ENCODE peak calls at places on chromosomes 16 and 17, in four cellular contexts. Z is hepatocyte; W is CD8-positive, alpha-beta T cell; R is thoracic aorta. I is an unnamed sample. For H3K4me1, the result is how much of the 10 kb centered on the place peaks cover.

GRCh38 chr17:72123496-72123963 is 2.7 kb downstream of the SOX9 start:
- DNase-seq in R (no peak), Z (no peak), W (no peak), I (no peak)

GRCh38 chr16:49277766-49278566 is 3.7 kb downstream of the CBLN1 start:
- DNase-seq in Z (no peak), R (no peak), W (no peak), I (no peak)

GRCh38 chr17:20954794-20955193 is 88.0 kb downstream of the USP22 start:
- DNase-seq in R (no peak), Z (no peak), W (no peak), I (no peak)

GRCh38 chr16:10862432-10862831 is 14.6 kb upstream of the CIITA start:
- DNase-seq in Z (no peak), W (no peak), R (peak), I (no peak)

GRCh38 chr17:8753976-8754440 is 4.3 kb downstream of the SPDYE4 start:
- DNase-seq in R (no peak), Z (peak), W (no peak), I (no peak)

GRCh38 chr17:77089118-77089477 is 51.7 kb upstream of the SEC14L1 start:
- DNase-seq in W (no peak), Z (no peak), R (no peak), I (peak)

GRCh38 chr16:73304008-73304814 is 256.3 kb upstream of the ZFHX3 start:
- DNase-seq in R (no peak), W (no peak), Z (peak), I (no peak)

GRCh38 chr16:64051826-64052225 is 1070.0 kb downstream of the CDH11 start:
- DNase-seq in Z (peak), R (no peak), W (no peak), I (no peak)

GRCh38 chr17:12773153-12773552 is 16.1 kb upstream of the ARHGAP44 start:
- DNase-seq in W (no peak), R (no peak), Z (no peak), I (no peak)

GRCh38 chr17:835263-835662 is 53.1 kb downstream of the MRM3 start:
- DNase-seq in Z (peak), W (no peak), R (no peak), I (no peak)

GRCh38 chr16:19804538-19805323 is 79.9 kb downstream of the GPRC5B start:
- DNase-seq in W (no peak), R (no peak), Z (no peak), I (peak)

GRCh38 chr16:1964046-1964505 is 550 bp downstream of the RPS2 start:
- DNase-seq in W (no peak), R (no peak), Z (peak), I (peak)

GRCh38 chr16:88380099-88380498 is 2.7 kb upstream of the ZNF469 start:
- DNase-seq in R (no peak), Z (no peak), W (no peak), I (no peak)

GRCh38 chr17:56978441-56979090 is 635 bp downstream of the SCPEP1 start:
- DNase-seq in R (no peak), W (no peak), Z (no peak), I (no peak)

GRCh38 chr17:1916339-1916738 is 86.5 kb downstream of the RPA1 start:
- DNase-seq in R (no peak), Z (no peak), W (no peak), I (no peak)

GRCh38 chr17:5437721-5438317 is 1.1 kb downstream of the C1QBP start:
- DNase-seq in W (no peak), R (no peak), Z (no peak), I (no peak)

GRCh38 chr17:63596856-63597557 is 3.7 kb upstream of the TACO1 start:
- DNase-seq in Z (no peak), R (no peak), W (no peak), I (no peak)

GRCh38 chr17:63589646-63590045 is 11.0 kb upstream of the TACO1 start:
- DNase-seq in W (no peak), R (no peak), Z (peak), I (no peak)

GRCh38 chr17:63598284-63598683 is 2.4 kb upstream of the TACO1 start:
- DNase-seq in W (no peak), Z (no peak), R (no peak), I (no peak)

GRCh38 chr17:63592797-63593196 is 7.9 kb upstream of the TACO1 start:
- DNase-seq in R (no peak), Z (no peak), W (no peak), I (no peak)

DNA sequence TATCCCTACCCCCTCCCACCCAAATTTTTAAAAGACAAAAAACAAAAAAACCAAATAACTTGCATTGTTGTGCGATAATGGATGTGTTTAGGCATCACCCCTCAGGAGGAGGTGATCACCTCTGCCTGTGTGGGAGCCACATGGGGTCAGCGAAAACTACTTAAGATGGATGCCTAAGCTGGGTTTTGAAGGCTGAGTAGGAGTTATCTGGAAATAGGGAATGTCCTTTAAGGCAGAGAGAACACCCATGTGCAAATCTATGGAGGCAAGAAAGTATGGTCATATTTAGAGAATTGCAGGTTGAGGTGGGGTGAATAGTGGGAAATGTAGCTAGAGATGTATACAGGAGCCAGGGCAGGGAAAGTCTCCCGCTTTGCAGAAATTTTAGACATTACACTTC is 5.6 kb upstream of the TACO1 start:
- DNase-seq in W (no peak), R (no peak), Z (no peak), I (no peak)
- H3K4me1 ChIP-seq in W (under half), R (under half), Z (under half), I (under half)

DNA sequence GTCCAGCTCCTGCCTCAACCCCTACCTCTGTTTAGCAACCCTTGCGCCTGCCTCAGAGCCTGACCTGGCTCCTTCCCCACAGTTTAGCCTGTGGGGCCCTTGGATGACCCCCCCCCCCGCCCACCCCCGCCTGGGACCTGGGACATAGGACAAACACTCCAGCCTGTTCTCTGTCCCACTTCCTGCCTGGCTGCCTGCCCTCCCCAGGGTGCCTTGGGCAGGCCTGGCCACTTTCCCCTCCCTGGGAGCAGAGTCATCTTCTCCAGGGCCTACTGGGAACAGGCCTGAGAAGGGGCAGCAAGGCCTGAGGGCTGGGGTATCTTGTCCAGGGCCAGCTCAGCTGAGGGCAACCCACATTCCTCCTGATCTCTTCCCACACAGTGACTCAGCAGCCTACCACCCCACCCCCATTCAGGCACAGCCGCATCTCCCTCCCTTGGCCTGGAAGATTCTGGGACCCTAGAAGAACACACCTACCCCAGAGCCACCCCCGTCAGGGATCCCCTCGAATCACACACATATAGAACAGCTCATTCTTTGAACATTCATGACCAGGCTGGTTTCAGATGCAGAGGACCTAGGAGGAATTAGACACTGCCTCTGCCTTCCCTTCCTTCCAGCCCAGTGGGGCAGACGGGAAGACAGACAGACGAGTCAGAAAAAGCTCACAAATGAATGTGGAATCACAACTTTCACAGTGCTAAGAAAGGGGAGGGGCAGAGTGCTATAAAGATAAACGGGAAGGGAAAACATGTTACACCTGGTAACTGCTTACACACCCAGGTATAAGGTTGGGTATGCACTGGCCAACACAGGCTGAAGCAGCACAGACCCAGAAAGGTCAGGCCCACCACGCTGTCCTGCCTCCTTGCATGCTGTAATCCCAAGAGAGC is 6.0 kb downstream of the FHOD1 start:
- DNase-seq in R (no peak), W (no peak), Z (peak), I (peak)
- H3K4me1 ChIP-seq in R (under half), W (under half), Z (under half), I (under half)

DNA sequence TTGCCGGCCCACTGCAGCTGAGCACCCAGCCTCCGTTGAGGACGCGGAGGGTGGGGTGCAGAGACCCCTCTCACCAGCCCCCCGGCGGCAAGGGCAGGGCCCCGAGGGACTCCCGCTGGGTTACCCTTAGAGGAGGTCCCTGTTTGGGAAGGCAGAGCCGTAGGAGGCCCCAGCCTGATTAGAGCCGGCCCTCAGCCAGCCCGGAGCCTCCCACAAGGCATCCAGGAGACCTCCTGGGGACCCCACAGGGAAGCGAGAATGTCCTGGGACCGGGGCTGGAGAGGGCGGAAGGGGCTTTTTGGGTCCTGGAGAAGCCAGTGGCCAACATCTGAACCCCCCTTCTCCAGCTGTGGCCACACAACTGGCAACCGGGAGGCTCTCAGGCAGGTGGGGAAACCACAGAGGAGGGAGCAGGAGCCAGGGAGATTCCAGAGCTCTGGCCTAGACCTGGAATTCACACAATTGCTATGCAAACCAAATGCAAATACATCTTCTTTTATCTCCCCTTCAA is 21.7 kb upstream of the SP6 start:
- DNase-seq in W (no peak), R (no peak), Z (no peak), I (no peak)
- H3K4me1 ChIP-seq in W (under half), R (under half), Z (under half), I (under half)

GRCh38 chr17:45155483-45155882 is 6.2 kb upstream of the HEXIM2 start:
- DNase-seq in W (no peak), R (no peak), Z (no peak), I (no peak)
- H3K4me1 ChIP-seq in W (half or more), R (half or more), Z (under half), I (half or more)

I was measured in thyroid gland.